ENCODE peak calls at places on chromosomes 13 and 19, in nine cellular contexts. Z is neural progenitor cell, X is mammary epithelial cell, O is astrocyte, H is neuronal stem cell, S is hepatocyte, N is GM23248, A is MM.1S, R is IMR-90. C is an unnamed sample.

GRCh38 chr19:18975011-18975410 is 34.0 kb upstream of the HOMER3 start:
- DNase-seq in Z (no peak), X (peak; percentile 74), O (no peak), H (no peak), S (no peak), N (peak; percentile 69), A (no peak), R (peak; percentile 62), C (peak; percentile 42)

GRCh38 chr19:737591-738093 is 13.3 kb upstream of the MISP start:
- DNase-seq in Z (peak; percentile 63), X (no peak), O (no peak), H (no peak), S (peak; percentile 64), N (peak; percentile 60), A (peak; percentile 30), R (peak; percentile 16), C (peak; percentile 48)

GRCh38 chr13:79128158-79128557 is 277.9 kb downstream of the RBM26 start:
- DNase-seq in Z (no peak), X (peak; percentile 92), O (peak; percentile 68), H (no peak), S (peak; percentile 7), N (peak; percentile 58), A (no peak), R (peak; percentile 18), C (peak; percentile 76)

GRCh38 chr19:1952635-1953034 is 11.7 kb downstream of the CSNK1G2 start:
- DNase-seq in Z (no peak), X (no peak), O (no peak), H (no peak), S (no peak), N (peak; percentile 43), A (no peak), R (no peak), C (no peak)

GRCh38 chr13:74288361-74288911 is 154.2 kb upstream of the KLF12 start:
- DNase-seq in Z (peak; percentile 13), X (peak; percentile 21), O (peak; percentile 20), H (peak; percentile 9), S (peak; percentile 46), N (no peak), A (peak; percentile 26), R (no peak), C (no peak)

GRCh38 chr19:18063463-18063862 is 23.3 kb downstream of the IL12RB1 start:
- DNase-seq in Z (peak; percentile 48), X (peak; percentile 40), O (no peak), H (no peak), S (peak; percentile 61), N (no peak), A (no peak), R (no peak), C (peak; percentile 43)

GRCh38 chr13:59269476-59269875 is 894.3 kb downstream of the DIAPH3 start:
- DNase-seq in Z (no peak), X (peak; percentile 0), O (peak; percentile 97), H (no peak), S (no peak), N (peak; percentile 5), A (no peak), R (peak; percentile 72), C (no peak)

GRCh38 chr19:45160870-45161714 is at the start of gene NKPD1:
- DNase-seq in Z (no peak), X (no peak), O (no peak), H (no peak), S (peak; percentile 76), N (peak; percentile 43), A (no peak), R (no peak), C (peak; percentile 58)

GRCh38 chr19:43880483-43880882 is 53.4 kb downstream of the ZNF283 start:
- DNase-seq in Z (no peak), X (no peak), O (no peak), H (no peak), S (no peak), N (no peak), A (no peak), R (no peak), C (no peak)
- H3K9me3 ChIP-seq in Z (peaks cover 40% of the 10 kb centered on the region), X (peaks cover 20% of the 10 kb centered on the region), O (peaks cover 12% of the 10 kb centered on the region), H (peaks cover 34% of the 10 kb centered on the region), S (peaks cover 21% of the 10 kb centered on the region), N (peaks cover 12% of the 10 kb centered on the region), A (no peaks in the 10 kb centered on the region), R (peaks cover 43% of the 10 kb centered on the region), C (peaks cover 17% of the 10 kb centered on the region)

GRCh38 chr19:42253245-42254082 is 1.5 kb downstream of the ERF start:
- DNase-seq in Z (peak; percentile 91), X (peak; percentile 58), O (no peak), H (peak; percentile 73), S (peak; percentile 79), N (peak; percentile 72), A (peak; percentile 48), R (peak; percentile 26), C (peak; percentile 15)

GRCh38 chr19:42254850-42255765 is at the start of gene ERF:
- DNase-seq in Z (peak; percentile 98), X (peak; percentile 91), O (peak; percentile 66), H (peak; percentile 96), S (peak; percentile 97), N (peak; percentile 96), A (peak; percentile 91), R (peak; percentile 83), C (peak; percentile 81)

GRCh38 chr19:42252365-42253244 is 2.3 kb downstream of the ERF start:
- DNase-seq in Z (no peak), X (peak; percentile 66), O (no peak), H (no peak), S (peak; percentile 69), N (peak; percentile 87), A (peak; percentile 4), R (peak; percentile 68), C (no peak)

GRCh38 chr19:42255766-42256750 is 1.1 kb upstream of the ERF start:
- DNase-seq in Z (peak; percentile 84), X (no peak), O (no peak), H (peak; percentile 67), S (peak; percentile 74), N (peak; percentile 78), A (peak; percentile 5), R (peak; percentile 46), C (peak; percentile 32)

DNA sequence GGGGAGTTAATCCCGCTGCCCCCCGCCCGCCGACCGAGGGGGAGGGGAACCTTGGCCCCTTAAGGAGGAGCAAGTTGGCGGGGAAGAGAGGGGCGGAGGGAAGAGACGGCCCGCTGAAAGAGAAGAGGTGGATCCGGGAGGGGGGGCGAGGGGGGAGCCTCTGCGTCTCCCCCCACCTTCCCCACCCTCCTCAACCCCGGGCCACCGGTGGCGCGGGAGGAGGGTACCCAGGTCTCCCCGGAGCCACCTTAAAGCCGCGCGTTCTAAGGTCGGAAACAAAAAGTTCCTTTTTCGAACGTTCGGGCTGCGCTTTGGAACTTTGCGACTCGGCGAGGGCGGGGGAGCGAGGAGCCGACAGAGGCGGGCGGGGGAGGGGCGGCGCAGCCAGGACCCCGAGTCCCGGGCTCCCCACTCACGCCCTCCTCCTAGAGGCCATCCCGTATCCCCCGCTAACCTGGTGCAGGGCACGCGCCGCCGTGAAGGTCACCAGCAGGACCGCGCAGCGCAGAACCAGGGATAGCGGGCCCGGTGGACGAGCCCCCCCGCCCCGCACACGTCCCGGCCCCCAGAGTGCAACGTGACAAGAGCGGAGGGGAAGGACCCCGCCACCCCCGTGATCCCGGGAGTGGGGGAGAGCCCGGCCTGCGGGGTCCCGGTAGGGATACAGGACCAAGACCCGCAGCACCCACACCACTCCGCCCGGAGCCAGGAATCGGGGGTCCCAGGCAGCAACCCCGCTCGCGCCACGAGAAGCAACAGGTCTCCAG is 662 bp downstream of the ERF start:
- DNase-seq in Z (peak; percentile 94), X (peak; percentile 51), O (no peak), H (peak; percentile 79), S (peak; percentile 87), N (peak; percentile 84), A (peak; percentile 81), R (peak; percentile 32), C (peak; percentile 48)
- H3K4me1 ChIP-seq in Z (peaks cover 34% of the 10 kb centered on the region), X (peaks cover 39% of the 10 kb centered on the region), O (peaks cover 32% of the 10 kb centered on the region), H (peaks cover 25% of the 10 kb centered on the region), S (peaks cover 24% of the 10 kb centered on the region), N (peaks cover 23% of the 10 kb centered on the region), A (peaks cover 8% of the 10 kb centered on the region), R (peaks cover 19% of the 10 kb centered on the region), C (peaks cover 10% of the 10 kb centered on the region)

DNA sequence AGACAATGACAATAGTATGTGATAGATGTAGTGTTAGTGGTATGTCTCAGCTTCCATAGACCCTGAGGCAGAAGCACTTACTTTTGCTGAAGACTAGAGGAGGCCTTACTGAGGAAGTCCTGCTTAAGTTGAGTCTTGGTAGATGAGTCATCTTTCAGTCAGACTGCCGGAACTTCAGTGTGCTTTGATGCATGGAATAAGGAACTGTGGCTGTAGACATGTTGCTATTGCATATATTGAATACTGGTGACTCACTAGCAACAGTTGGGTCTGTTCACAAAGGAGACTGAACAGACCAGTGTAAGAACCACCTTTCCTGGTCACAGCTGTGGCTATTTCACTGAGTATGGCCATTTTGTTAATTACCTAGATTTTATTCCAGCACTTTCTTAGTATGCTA is 1000.6 kb downstream of the OLFM4 start:
- DNase-seq in Z (no peak), X (peak; percentile 4), O (peak; percentile 66), H (peak; percentile 2), S (peak; percentile 59), N (no peak), A (no peak), R (no peak), C (peak; percentile 67)
- H2AFZ ChIP-seq in Z (peak overlapping the region; percentile 41), X (no peak overlapping the region), O (peak overlapping the region; percentile 49), H (peak overlapping the region; percentile 77), S (no peak overlapping the region), N (no peak overlapping the region), A (no peak overlapping the region), R (no peak overlapping the region), C (peak overlapping the region; percentile 16)

GRCh38 chr19:6971366-6971765 is 49.9 kb downstream of the MBD3L2B start:
- DNase-seq in Z (no peak), X (peak; percentile 40), O (no peak), H (no peak), S (no peak), N (peak; percentile 26), A (no peak), R (no peak), C (peak; percentile 66)

GRCh38 chr19:6967962-6968361 is 53.3 kb downstream of the MBD3L2B start:
- DNase-seq in Z (no peak), X (no peak), O (no peak), H (no peak), S (no peak), N (no peak), A (no peak), R (no peak), C (no peak)

GRCh38 chr19:6970478-6970877 is 50.8 kb downstream of the MBD3L2B start:
- DNase-seq in Z (no peak), X (no peak), O (no peak), H (no peak), S (no peak), N (no peak), A (no peak), R (no peak), C (no peak)

GRCh38 chr19:6969490-6969889 is 51.7 kb downstream of the MBD3L2B start:
- DNase-seq in Z (no peak), X (no peak), O (no peak), H (no peak), S (no peak), N (no peak), A (no peak), R (no peak), C (no peak)

GRCh38 chr19:6970021-6970420 is 51.2 kb downstream of the MBD3L2B start:
- DNase-seq in Z (no peak), X (no peak), O (no peak), H (no peak), S (no peak), N (no peak), A (no peak), R (no peak), C (no peak)
- H3K9me3 ChIP-seq in Z (no peaks in the 10 kb centered on the region), X (no peaks in the 10 kb centered on the region), O (peaks cover 6% of the 10 kb centered on the region), H (no peaks in the 10 kb centered on the region), S (no peaks in the 10 kb centered on the region), N (no peaks in the 10 kb centered on the region), A (no peaks in the 10 kb centered on the region), R (peaks cover 16% of the 10 kb centered on the region), C (no peaks in the 10 kb centered on the region)

GRCh38 chr13:99865420-99865930 is 106.1 kb downstream of the ZIC5 start:
- DNase-seq in Z (no peak), X (no peak), O (no peak), H (no peak), S (no peak), N (no peak), A (no peak), R (no peak), C (no peak)
- H3K4me1 ChIP-seq in Z (peaks cover 74% of the 10 kb centered on the region), X (no peaks in the 10 kb centered on the region), O (no peaks in the 10 kb centered on the region), H (peaks cover 22% of the 10 kb centered on the region), S (no peaks in the 10 kb centered on the region), N (no peaks in the 10 kb centered on the region), A (peaks cover under 1% of the 10 kb centered on the region), R (no peaks in the 10 kb centered on the region), C (no peaks in the 10 kb centered on the region)